ENCODE peak calls at places on chromosomes 13 and 19, in five cellular contexts. H, G, L, P and J are unnamed samples.

GRCh38 chr13:45393941-45394570 is 24.1 kb downstream of the SLC25A30 start:
- DNase-seq in H (peak; percentile 58), G (no peak), L (no peak), P (no peak), J (no peak)

GRCh38 chr13:80224468-80224867 is 116.5 kb downstream of the SPRY2 start:
- DNase-seq in H (no peak), G (no peak), L (no peak), P (no peak), J (no peak)

GRCh38 chr19:12000152-12000981 is 35.1 kb downstream of the ZNF433 start:
- DNase-seq in H (no peak), G (no peak), L (no peak), P (no peak), J (no peak)

GRCh38 chr13:113562085-113562749 is 22.3 kb upstream of the TFDP1 start:
- DNase-seq in H (peak; percentile 40), G (peak; percentile 69), L (peak; percentile 73), P (peak; percentile 82), J (no peak)

GRCh38 chr19:9323557-9323918 is 441 bp upstream of the ZNF559 start:
- DNase-seq in H (peak; percentile 14), G (no peak), L (peak; percentile 66), P (peak; percentile 81), J (no peak)

GRCh38 chr19:46890423-46891170 is 29.8 kb downstream of the ARHGAP35 start:
- DNase-seq in H (peak; percentile 64), G (no peak), L (no peak), P (no peak), J (no peak)

GRCh38 chr19:39514840-39515550 is at the start of gene SELENOV:
- DNase-seq in H (no peak), G (no peak), L (peak; percentile 47), P (peak; percentile 76), J (no peak)

GRCh38 chr13:31674056-31674455 is 65.3 kb upstream of the RXFP2 start:
- DNase-seq in H (no peak), G (no peak), L (no peak), P (no peak), J (no peak)

GRCh38 chr19:42206871-42207755 is 10.4 kb downstream of the DEDD2 start:
- DNase-seq in H (peak; percentile 73), G (no peak), L (no peak), P (no peak), J (no peak)

GRCh38 chr13:110055089-110055488 is 251.9 kb downstream of the COL4A1 start:
- DNase-seq in H (no peak), G (no peak), L (no peak), P (no peak), J (no peak)

GRCh38 chr19:14482112-14482941 is 7.2 kb upstream of the PTGER1 start:
- DNase-seq in H (no peak), G (no peak), L (no peak), P (no peak), J (no peak)

DNA sequence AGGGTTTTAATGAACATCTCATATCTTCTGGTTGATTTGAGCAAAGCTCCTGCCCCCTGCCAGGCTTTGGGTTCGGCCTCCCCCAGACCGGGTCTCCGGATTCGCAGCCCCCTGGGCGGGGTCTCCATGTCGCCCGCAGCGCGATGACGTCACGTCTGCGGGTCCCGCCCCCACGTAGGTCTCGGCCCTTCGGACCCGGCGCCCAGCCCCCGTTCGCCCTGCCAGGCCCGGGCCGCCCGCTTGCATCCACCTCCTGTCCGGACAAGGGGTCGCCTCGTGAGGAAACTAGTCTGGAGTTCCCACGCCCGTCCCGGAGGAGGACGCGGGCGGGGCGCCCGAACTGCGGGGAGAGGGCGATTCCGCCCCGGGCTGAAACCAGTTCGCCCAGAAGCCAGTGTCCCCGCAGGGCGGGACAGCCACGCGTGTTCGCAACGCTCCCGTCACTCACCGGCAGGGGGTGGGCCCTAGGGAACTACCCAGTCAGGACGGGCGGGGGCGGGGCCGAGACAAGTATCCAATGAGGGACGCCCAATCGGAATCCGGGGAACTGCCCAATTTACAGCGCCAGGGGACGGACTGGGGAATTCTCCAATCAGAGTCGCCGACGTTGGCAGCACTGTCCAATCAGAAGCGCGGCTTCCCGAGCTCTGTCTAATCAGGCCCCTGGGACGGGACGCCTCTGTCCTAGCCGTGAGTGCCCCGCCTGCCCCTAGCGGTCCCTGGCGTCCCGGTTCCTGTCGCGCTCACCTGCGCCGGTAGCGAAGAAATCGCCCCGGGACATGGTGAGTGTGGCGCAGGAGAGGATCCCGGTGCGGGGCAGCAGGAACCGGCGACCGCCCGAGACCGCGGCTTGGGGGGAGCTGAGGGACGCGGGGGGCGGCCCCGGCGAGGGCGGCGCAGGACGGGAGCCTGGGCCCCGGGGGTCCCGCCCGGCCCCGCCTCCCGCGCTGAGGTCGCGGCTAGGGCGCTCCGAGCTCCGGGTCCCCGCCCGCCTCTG is at the start of gene ZNF555:
- DNase-seq in H (peak; percentile 96), G (peak; percentile 100), L (peak; percentile 99), P (peak; percentile 98), J (peak; percentile 98)
- TF ChIP-seq POLR2A in H (peak; percentile 25), G (no peak), L (peak; percentile 41), P (no peak), J (peak; percentile 6)

GRCh38 chr19:4831351-4832340 is at the start of gene TICAM1:
- DNase-seq in H (peak; percentile 48), G (peak; percentile 86), L (peak; percentile 75), P (peak; percentile 94), J (no peak)
- TF ChIP-seq POLR2A in H (peak; percentile 67), G (peak; percentile 82), L (peak; percentile 70), P (peak; percentile 39), J (peak; percentile 90)

GRCh38 chr19:48714759-48715261 is 4.7 kb downstream of the MAMSTR start:
- DNase-seq in H (no peak), G (no peak), L (no peak), P (no peak), J (no peak)

GRCh38 chr19:48713041-48713863 is 6.3 kb downstream of the MAMSTR start:
- DNase-seq in H (peak; percentile 94), G (no peak), L (peak; percentile 55), P (peak; percentile 81), J (no peak)

GRCh38 chr19:48715276-48715675 is 4.2 kb downstream of the MAMSTR start:
- DNase-seq in H (no peak), G (no peak), L (peak; percentile 60), P (no peak), J (no peak)

GRCh38 chr19:48715681-48716171 is 3.8 kb downstream of the MAMSTR start:
- DNase-seq in H (no peak), G (no peak), L (peak; percentile 67), P (no peak), J (no peak)

GRCh38 chr19:48713864-48714755 is 5.4 kb downstream of the MAMSTR start:
- DNase-seq in H (peak; percentile 100), G (peak; percentile 100), L (peak; percentile 99), P (peak; percentile 97), J (peak; percentile 94)
- TF ChIP-seq POLR2A in H (peak; percentile 83), G (no peak), L (no peak), P (no peak), J (peak; percentile 51)

DNA sequence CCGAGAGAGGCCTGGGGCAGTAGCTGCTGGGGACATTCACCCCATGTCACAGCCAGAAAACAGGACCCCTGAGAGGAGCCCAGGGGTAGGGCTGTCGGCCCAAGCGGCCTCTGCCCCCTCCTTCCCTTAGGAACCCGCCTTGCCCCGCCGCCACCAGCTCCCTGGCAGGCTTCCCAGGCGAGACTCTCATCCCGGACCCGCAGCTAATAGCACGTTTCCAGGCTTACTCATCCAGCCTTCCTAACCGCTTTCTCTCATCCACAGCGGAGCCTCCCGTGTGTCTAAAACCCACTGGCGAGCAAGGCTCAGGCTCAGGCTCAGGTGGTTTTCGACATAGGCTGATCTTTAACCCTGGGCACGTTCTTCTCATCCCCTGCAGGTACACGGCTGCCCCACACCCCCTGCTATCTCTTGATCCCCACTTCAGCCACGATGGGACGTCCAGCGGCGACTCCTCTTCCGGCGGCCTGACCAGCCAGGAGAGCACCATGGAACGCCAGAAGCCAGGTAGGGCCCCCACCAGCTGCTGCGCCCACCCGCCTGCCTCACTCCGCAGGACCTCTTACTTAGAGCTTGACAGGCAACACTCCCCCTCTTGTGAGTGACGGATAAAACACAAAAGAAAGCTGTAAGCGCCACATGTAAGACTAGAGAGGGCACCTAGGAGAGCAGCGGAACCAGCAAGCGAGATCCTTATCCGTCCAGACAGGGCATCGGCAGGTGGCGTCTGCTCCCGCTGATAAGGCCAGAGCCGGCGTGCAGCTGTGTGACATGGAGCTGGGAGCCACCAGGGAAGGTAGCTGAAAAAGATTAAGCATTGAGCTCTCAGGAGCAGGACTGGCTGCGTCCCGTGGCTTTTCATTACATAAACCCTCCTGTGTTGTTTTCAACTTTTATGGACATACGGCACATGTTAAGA is 71.3 kb downstream of the DPF1 start:
- DNase-seq in H (no peak), G (no peak), L (no peak), P (no peak), J (no peak)
- TF ChIP-seq POLR2A in H (no peak), G (no peak), L (no peak), P (no peak), J (no peak)